ENCODE peak calls at places on chromosomes 3 and 15, in nine cellular contexts. B, P, K, A, N, Q, U, M and X are unnamed samples.
A peak's percentile ranks its signal among the peaks of the same experiment; 100 is the strongest.

GRCh38 chr15:50686468-50687301 is at the start of gene TRPM7:
- DNase-seq in P (peak; percentile 99), Q (peak; percentile 77), A (peak; percentile 78), N (peak; percentile 84), K (peak; percentile 91), U (peak; percentile 92), B (peak; percentile 69), M (peak; percentile 43), X (peak; percentile 80)

GRCh38 chr15:68372291-68372811 is 59.6 kb downstream of the ITGA11 start:
- DNase-seq in K (peak; percentile 35), P (peak; percentile 52), Q (peak; percentile 20), B (no peak), M (no peak), A (no peak), U (peak; percentile 41), N (no peak), X (peak; percentile 45)

GRCh38 chr3:72401005-72401404 is 447.2 kb downstream of the SHQ1 start:
- DNase-seq in U (no peak), K (no peak), N (no peak), P (no peak), Q (no peak), B (no peak), A (no peak), M (no peak), X (no peak)

GRCh38 chr3:38297947-38298711 is 16.0 kb downstream of the SLC22A14 start:
- DNase-seq in N (no peak), U (no peak), K (no peak), Q (no peak), B (no peak), A (no peak), P (no peak), M (no peak), X (no peak)

GRCh38 chr15:44535509-44536297 is 1.2 kb upstream of the EIF3J start:
- DNase-seq in A (no peak), N (no peak), B (peak; percentile 11), U (peak; percentile 19), P (no peak), K (peak; percentile 46), M (no peak), Q (no peak), X (peak; percentile 22)

GRCh38 chr3:63654931-63655330 is 2.5 kb downstream of the SNTN start:
- DNase-seq in M (no peak), P (no peak), A (no peak), N (no peak), U (no peak), Q (no peak), B (no peak), K (no peak), X (no peak)

GRCh38 chr15:66623801-66624453 is 58.1 kb upstream of the LCTL start:
- DNase-seq in P (no peak), A (no peak), N (no peak), Q (no peak), K (no peak), M (no peak), U (no peak), B (no peak), X (no peak)

GRCh38 chr3:69079269-69080159 is 651 bp downstream of the UBA3 start:
- DNase-seq in Q (peak; percentile 12), K (peak; percentile 43), B (peak; percentile 15), P (peak; percentile 87), N (no peak), M (no peak), U (peak; percentile 14), A (no peak), X (peak; percentile 33)

GRCh38 chr15:90358124-90359033 is 6.3 kb downstream of the ZNF774 start:
- DNase-seq in P (no peak), K (no peak), B (no peak), N (no peak), A (no peak), M (peak; percentile 50), Q (no peak), U (no peak), X (no peak)

GRCh38 chr15:88636039-88636438 is 2.8 kb upstream of the ISG20 start:
- DNase-seq in K (no peak), U (peak; percentile 84), P (no peak), N (peak; percentile 61), A (peak; percentile 73), M (no peak), B (no peak), Q (no peak), X (no peak)

GRCh38 chr15:57957113-57957512 is 108.4 kb downstream of the ALDH1A2 start:
- DNase-seq in N (no peak), M (no peak), U (no peak), B (no peak), Q (no peak), A (no peak), K (no peak), P (no peak), X (no peak)

GRCh38 chr3:53243165-53243564 is 12.7 kb downstream of the TKT start:
- DNase-seq in M (no peak), N (no peak), P (no peak), A (no peak), U (no peak), Q (peak; percentile 18), K (peak; percentile 35), B (no peak), X (peak; percentile 21)

GRCh38 chr3:66478923-66479322 is 21.9 kb downstream of the LRIG1 start:
- DNase-seq in U (no peak), P (no peak), N (no peak), A (no peak), M (no peak), B (no peak), K (no peak), Q (no peak), X (no peak)

GRCh38 chr3:12705374-12705926 is 41.5 kb upstream of the RAF1 start:
- DNase-seq in M (no peak), U (no peak), A (no peak), K (peak; percentile 31), N (no peak), Q (no peak), P (no peak), B (no peak), X (no peak)

GRCh38 chr3:42790714-42791229 is 13.5 kb downstream of the HIGD1A start:
- DNase-seq in M (no peak), P (no peak), U (no peak), N (no peak), A (no peak), Q (no peak), B (no peak), K (no peak), X (no peak)

GRCh38 chr15:74025436-74025835 is 30.9 kb downstream of the PML start:
- DNase-seq in M (no peak), N (no peak), A (no peak), K (no peak), U (no peak), P (no peak), Q (no peak), B (no peak), X (no peak)

GRCh38 chr3:70431906-70432305 is 119.5 kb upstream of the MDFIC2 start:
- DNase-seq in K (no peak), U (no peak), N (no peak), M (no peak), P (no peak), A (no peak), Q (no peak), B (no peak), X (no peak)

GRCh38 chr15:91289324-91289723 is 189.3 kb downstream of the SV2B start:
- DNase-seq in B (no peak), U (peak; percentile 22), N (no peak), K (no peak), P (no peak), A (no peak), Q (no peak), M (no peak), X (peak; percentile 13)

GRCh38 chr3:79187441-79187840 is 580.4 kb downstream of the ROBO1 start:
- DNase-seq in A (no peak), M (no peak), U (no peak), N (no peak), K (no peak), Q (no peak), P (no peak), B (no peak), X (no peak)

GRCh38 chr3:189947948-189948723 is 172.6 kb downstream of the P3H2 start:
- DNase-seq in B (no peak), A (no peak), M (no peak), U (peak; percentile 63), K (peak; percentile 12), N (no peak), P (no peak), Q (no peak), X (peak; percentile 34)
- TF ChIP-seq CTCF in B (peak; percentile 73), A (no peak), M (peak; percentile 58), U (peak; percentile 71), K (peak; percentile 69), N (no peak), P (peak; percentile 29), Q (peak; percentile 78), X (peak; percentile 69)

DNA sequence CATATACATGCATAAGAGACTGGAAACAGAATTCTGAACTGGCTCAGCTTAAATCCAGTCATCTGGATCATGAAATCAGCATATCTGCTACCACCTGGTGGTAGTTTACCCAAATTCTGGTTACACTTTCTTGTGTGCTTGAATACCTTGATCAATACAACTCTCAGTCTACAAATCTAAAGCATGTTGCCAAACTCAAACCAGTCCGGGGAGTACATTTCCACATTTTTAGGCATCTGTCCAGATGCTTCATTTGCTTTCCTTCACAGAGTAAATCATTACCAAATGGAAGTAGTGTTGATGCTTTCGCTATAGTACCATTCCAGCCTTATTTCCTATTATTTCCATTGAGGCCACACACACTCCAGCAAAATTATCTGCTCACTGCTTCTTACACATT is 126.4 kb downstream of the P2RY1 start:
- DNase-seq in K (peak; percentile 45), A (no peak), N (no peak), U (peak; percentile 80), P (no peak), B (no peak), Q (no peak), M (no peak), X (peak; percentile 31)
- TF ChIP-seq CTCF in K (peak; percentile 33), A (no peak), N (no peak), U (peak; percentile 78), P (peak; percentile 45), B (peak; percentile 62), Q (peak; percentile 70), M (peak; percentile 18), X (peak; percentile 53)

DNA sequence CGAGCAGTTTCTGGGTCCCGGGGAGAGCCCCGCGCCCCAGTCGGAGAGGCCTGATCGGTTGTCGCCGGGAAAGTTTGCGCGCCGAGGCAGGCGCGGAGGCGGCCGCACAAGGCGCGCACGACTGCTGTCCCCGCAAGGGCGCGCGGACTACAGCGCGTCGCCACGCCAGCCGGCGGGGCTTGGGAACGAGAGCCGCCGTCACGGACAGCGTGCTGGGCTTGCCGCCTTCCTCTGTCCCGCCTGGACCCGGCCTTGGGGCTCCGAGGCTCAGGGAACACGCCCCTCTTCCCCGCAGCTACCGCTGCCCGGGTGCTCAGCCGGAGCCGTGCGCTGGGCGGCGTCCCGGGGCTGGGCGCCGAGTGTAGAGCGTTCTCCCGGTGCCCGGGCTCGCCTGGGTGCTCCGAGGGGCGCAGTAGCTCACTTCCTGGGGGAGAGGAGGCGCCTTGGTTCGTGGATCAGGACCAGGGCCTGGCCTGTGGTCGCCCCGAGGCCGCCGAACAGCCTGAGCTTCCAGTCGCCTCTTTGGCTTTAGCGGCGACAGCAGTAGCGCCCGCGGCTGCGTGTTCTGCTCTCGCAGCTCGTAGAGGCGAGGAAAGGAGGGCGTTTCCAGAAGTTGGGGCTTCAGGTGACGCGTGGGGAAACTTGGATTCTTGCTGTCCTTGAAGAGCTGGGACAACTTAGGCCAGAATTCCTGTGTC is 226.6 kb upstream of the C2CD4B start:
- DNase-seq in U (peak; percentile 75), P (peak; percentile 92), Q (peak; percentile 38), B (peak; percentile 35), K (peak; percentile 70), A (peak; percentile 24), N (no peak), M (no peak), X (peak; percentile 43)
- TF ChIP-seq CTCF in U (peak; percentile 12), P (peak; percentile 32), Q (peak; percentile 45), B (peak; percentile 35), K (peak; percentile 48), A (no peak), N (no peak), M (peak; percentile 40), X (no peak)

GRCh38 chr3:161336661-161337060 is 34.7 kb downstream of the SPTSSB start:
- DNase-seq in N (no peak), U (no peak), M (no peak), P (no peak), A (no peak), B (no peak), Q (no peak), K (no peak), X (no peak)
- TF ChIP-seq CTCF in N (no peak), U (no peak), M (no peak), P (no peak), A (no peak), B (no peak), Q (no peak), K (no peak), X (no peak)